ENCODE peak calls at places on chromosome 7, in four cellular contexts. One of them, this sample, is unnamed.

GRCh38 chr7:63925262-63925625 is 73.4 kb upstream of the ZNF722 start:
- DNase-seq in SK-N-SH: peak; percentile 51
- DNase-seq in mesenchymal stem cell: no peak
- DNase-seq in neural progenitor cell: no peak
- DNase-seq in this sample: no peak

GRCh38 chr7:42161723-42162122 is 75.3 kb downstream of the GLI3 start:
- DNase-seq in SK-N-SH: no peak
- DNase-seq in mesenchymal stem cell: peak; percentile 44
- DNase-seq in neural progenitor cell: no peak
- DNase-seq in this sample: peak; percentile 46

GRCh38 chr7:51123322-51124021 is 193.1 kb downstream of the COBL start:
- DNase-seq in SK-N-SH: no peak
- DNase-seq in neural progenitor cell: no peak
- DNase-seq in mesenchymal stem cell: peak; percentile 38
- DNase-seq in this sample: peak; percentile 87

GRCh38 chr7:32785365-32785764 is 106.2 kb downstream of the KBTBD2 start:
- DNase-seq in SK-N-SH: no peak
- DNase-seq in neural progenitor cell: peak; percentile 34
- DNase-seq in mesenchymal stem cell: no peak
- DNase-seq in this sample: no peak

GRCh38 chr7:124692420-124692819 is 73.2 kb downstream of the GPR37 start:
- DNase-seq in mesenchymal stem cell: no peak
- DNase-seq in neural progenitor cell: no peak
- DNase-seq in SK-N-SH: no peak
- DNase-seq in this sample: no peak

GRCh38 chr7:33917661-33918060 is 12.3 kb downstream of the BMPER start:
- DNase-seq in mesenchymal stem cell: no peak
- DNase-seq in SK-N-SH: no peak
- DNase-seq in neural progenitor cell: no peak
- DNase-seq in this sample: no peak

GRCh38 chr7:1844336-1844955 is 174.4 kb downstream of the ELFN1 start:
- DNase-seq in neural progenitor cell: no peak
- DNase-seq in mesenchymal stem cell: no peak
- DNase-seq in SK-N-SH: peak; percentile 63
- DNase-seq in this sample: no peak

GRCh38 chr7:118079369-118079768 is 104.6 kb upstream of the LSM8 start:
- DNase-seq in mesenchymal stem cell: peak; percentile 28
- DNase-seq in neural progenitor cell: no peak
- DNase-seq in SK-N-SH: no peak
- DNase-seq in this sample: no peak

GRCh38 chr7:111727905-111728634 is 165.8 kb upstream of the IMMP2L start:
- DNase-seq in SK-N-SH: no peak
- DNase-seq in mesenchymal stem cell: no peak
- DNase-seq in neural progenitor cell: no peak
- DNase-seq in this sample: no peak

GRCh38 chr7:108653526-108653925 is 83.9 kb downstream of the DNAJB9 start:
- DNase-seq in neural progenitor cell: no peak
- DNase-seq in mesenchymal stem cell: no peak
- DNase-seq in SK-N-SH: no peak
- DNase-seq in this sample: no peak

GRCh38 chr7:77729574-77730348 is 33.5 kb downstream of the RSBN1L start:
- DNase-seq in mesenchymal stem cell: peak; percentile 27
- DNase-seq in SK-N-SH: no peak
- DNase-seq in neural progenitor cell: no peak
- DNase-seq in this sample: peak; percentile 34

GRCh38 chr7:152899482-152900166 is 140.1 kb downstream of the ACTR3B start:
- DNase-seq in SK-N-SH: no peak
- DNase-seq in neural progenitor cell: no peak
- DNase-seq in mesenchymal stem cell: no peak
- DNase-seq in this sample: no peak

GRCh38 chr7:155477469-155477868 is 19.5 kb downstream of the EN2 start:
- DNase-seq in SK-N-SH: no peak
- DNase-seq in mesenchymal stem cell: no peak
- DNase-seq in neural progenitor cell: no peak
- DNase-seq in this sample: no peak

GRCh38 chr7:38775503-38775902 is 133.5 kb downstream of the VPS41 start:
- DNase-seq in neural progenitor cell: peak; percentile 45
- DNase-seq in mesenchymal stem cell: no peak
- DNase-seq in SK-N-SH: no peak
- DNase-seq in this sample: no peak

GRCh38 chr7:122515404-122515803 is 183.5 kb downstream of the RNF133 start:
- DNase-seq in SK-N-SH: no peak
- DNase-seq in mesenchymal stem cell: peak; percentile 4
- DNase-seq in neural progenitor cell: no peak
- DNase-seq in this sample: no peak

GRCh38 chr7:154729056-154729455 is 273.9 kb downstream of the PAXIP1 start:
- DNase-seq in neural progenitor cell: no peak
- DNase-seq in SK-N-SH: no peak
- DNase-seq in mesenchymal stem cell: no peak
- DNase-seq in this sample: no peak

GRCh38 chr7:127678947-127679346 is 27.0 kb downstream of the SND1 start:
- DNase-seq in SK-N-SH: no peak
- DNase-seq in neural progenitor cell: no peak
- DNase-seq in mesenchymal stem cell: peak; percentile 65
- DNase-seq in this sample: peak; percentile 59

GRCh38 chr7:23230586-23231195 is 15.9 kb upstream of the GPNMB start:
- DNase-seq in mesenchymal stem cell: no peak
- DNase-seq in neural progenitor cell: no peak
- DNase-seq in SK-N-SH: no peak
- DNase-seq in this sample: no peak

GRCh38 chr7:41219276-41219675 is 483.6 kb downstream of the INHBA start:
- DNase-seq in neural progenitor cell: peak; percentile 10
- DNase-seq in SK-N-SH: no peak
- DNase-seq in mesenchymal stem cell: peak; percentile 42
- DNase-seq in this sample: no peak

GRCh38 chr7:2572101-2572842 is 13.5 kb downstream of the IQCE start:
- DNase-seq in SK-N-SH: no peak
- DNase-seq in mesenchymal stem cell: peak; percentile 79
- DNase-seq in neural progenitor cell: no peak
- DNase-seq in this sample: peak; percentile 46

GRCh38 chr7:6256709-6257535 is 15.5 kb downstream of the CYTH3 start:
- DNase-seq in SK-N-SH: no peak
- DNase-seq in neural progenitor cell: no peak
- DNase-seq in mesenchymal stem cell: peak; percentile 68
- DNase-seq in this sample: peak; percentile 78

GRCh38 chr7:82926477-82926876 is 236.2 kb downstream of the PCLO start:
- DNase-seq in neural progenitor cell: peak; percentile 45
- DNase-seq in SK-N-SH: no peak
- DNase-seq in mesenchymal stem cell: no peak
- DNase-seq in this sample: no peak

GRCh38 chr7:523436-524336 is 4.0 kb upstream of the PDGFA start:
- DNase-seq in mesenchymal stem cell: no peak
- DNase-seq in SK-N-SH: no peak
- DNase-seq in neural progenitor cell: peak; percentile 20
- DNase-seq in this sample: no peak

GRCh38 chr7:524800-525199 is 5.2 kb upstream of the PDGFA start:
- DNase-seq in neural progenitor cell: no peak
- DNase-seq in mesenchymal stem cell: no peak
- DNase-seq in SK-N-SH: no peak
- DNase-seq in this sample: no peak

GRCh38 chr7:522071-522937 is 2.7 kb upstream of the PDGFA start:
- DNase-seq in SK-N-SH: no peak
- DNase-seq in neural progenitor cell: peak; percentile 68
- DNase-seq in mesenchymal stem cell: peak; percentile 73
- DNase-seq in this sample: peak; percentile 67

GRCh38 chr7:521221-522070 is 1.8 kb upstream of the PDGFA start:
- DNase-seq in SK-N-SH: peak; percentile 71
- DNase-seq in neural progenitor cell: peak; percentile 65
- DNase-seq in mesenchymal stem cell: peak; percentile 81
- DNase-seq in this sample: peak; percentile 65

GRCh38 chr7:522938-523289 is 3.3 kb upstream of the PDGFA start:
- DNase-seq in SK-N-SH: no peak
- DNase-seq in neural progenitor cell: no peak
- DNase-seq in mesenchymal stem cell: no peak
- DNase-seq in this sample: no peak
- H3K4me3 ChIP-seq in SK-N-SH: no peak overlapping the region
- H3K4me3 ChIP-seq in neural progenitor cell: peak overlapping the region; percentile 53
- H3K4me3 ChIP-seq in mesenchymal stem cell: no peak overlapping the region
- H3K4me3 ChIP-seq in this sample: no peak overlapping the region

GRCh38 chr7:17680026-17680425 is 260.3 kb downstream of the SNX13 start:
- DNase-seq in SK-N-SH: no peak
- DNase-seq in neural progenitor cell: peak; percentile 73
- DNase-seq in mesenchymal stem cell: peak; percentile 91
- DNase-seq in this sample: peak; percentile 94
- H3K9ac ChIP-seq in SK-N-SH: peak overlapping the region; percentile 1
- H3K9ac ChIP-seq in neural progenitor cell: no peak overlapping the region
- H3K9ac ChIP-seq in mesenchymal stem cell: peak overlapping the region; percentile 87
- H3K9ac ChIP-seq in this sample: peak overlapping the region; percentile 81

GRCh38 chr7:120993011-120993574 is 4.6 kb downstream of the CPED1 start:
- DNase-seq in neural progenitor cell: no peak
- DNase-seq in mesenchymal stem cell: no peak
- DNase-seq in SK-N-SH: no peak
- DNase-seq in this sample: peak; percentile 53
- H3K4me3 ChIP-seq in neural progenitor cell: no peak overlapping the region
- H3K4me3 ChIP-seq in mesenchymal stem cell: peak overlapping the region; percentile 85
- H3K4me3 ChIP-seq in SK-N-SH: no peak overlapping the region
- H3K4me3 ChIP-seq in this sample: peak overlapping the region; percentile 84

DNA sequence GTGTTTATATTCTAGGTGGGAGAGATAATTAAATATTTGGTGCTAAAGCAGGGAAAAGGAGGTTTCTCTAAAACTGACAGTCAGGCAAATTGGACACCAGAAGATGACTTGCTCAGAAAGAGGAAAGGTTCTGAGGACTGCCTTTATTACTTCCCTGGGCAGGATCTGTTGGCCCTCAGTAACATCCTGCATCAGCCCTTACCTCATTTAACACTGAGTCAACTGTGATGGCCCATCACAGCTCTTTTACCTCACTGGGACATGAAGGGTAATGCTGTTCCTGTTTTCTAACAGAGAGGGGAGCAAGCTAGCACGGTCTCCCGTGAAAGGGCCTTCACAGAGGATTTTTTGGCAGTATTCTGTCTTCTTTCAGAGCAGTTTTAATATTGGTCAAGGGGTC is 12.0 kb downstream of the PPP1R17 start:
- DNase-seq in SK-N-SH: no peak
- DNase-seq in mesenchymal stem cell: no peak
- DNase-seq in neural progenitor cell: no peak
- DNase-seq in this sample: no peak
- H3K9ac ChIP-seq in SK-N-SH: no peak overlapping the region
- H3K9ac ChIP-seq in mesenchymal stem cell: no peak overlapping the region
- H3K9ac ChIP-seq in neural progenitor cell: no peak overlapping the region
- H3K9ac ChIP-seq in this sample: no peak overlapping the region

GRCh38 chr7:21013765-21014502 is 227.2 kb upstream of the SP8 start:
- DNase-seq in mesenchymal stem cell: no peak
- DNase-seq in neural progenitor cell: no peak
- DNase-seq in SK-N-SH: no peak
- DNase-seq in this sample: no peak
- H3K4me3 ChIP-seq in mesenchymal stem cell: no peak overlapping the region
- H3K4me3 ChIP-seq in neural progenitor cell: no peak overlapping the region
- H3K4me3 ChIP-seq in SK-N-SH: no peak overlapping the region
- H3K4me3 ChIP-seq in this sample: no peak overlapping the region

GRCh38 chr7:105791926-105792325 is 84.5 kb downstream of the ATXN7L1 start:
- DNase-seq in neural progenitor cell: no peak
- DNase-seq in SK-N-SH: no peak
- DNase-seq in mesenchymal stem cell: no peak
- DNase-seq in this sample: no peak

GRCh38 chr7:105792488-105793370 is 83.7 kb downstream of the ATXN7L1 start:
- DNase-seq in SK-N-SH: no peak
- DNase-seq in neural progenitor cell: no peak
- DNase-seq in mesenchymal stem cell: no peak
- DNase-seq in this sample: no peak

GRCh38 chr7:105796365-105796764 is 80.0 kb downstream of the ATXN7L1 start:
- DNase-seq in mesenchymal stem cell: peak; percentile 79
- DNase-seq in neural progenitor cell: no peak
- DNase-seq in SK-N-SH: no peak
- DNase-seq in this sample: no peak

GRCh38 chr7:105797652-105798051 is 78.7 kb downstream of the ATXN7L1 start:
- DNase-seq in neural progenitor cell: no peak
- DNase-seq in mesenchymal stem cell: peak; percentile 45
- DNase-seq in SK-N-SH: peak; percentile 55
- DNase-seq in this sample: no peak

DNA sequence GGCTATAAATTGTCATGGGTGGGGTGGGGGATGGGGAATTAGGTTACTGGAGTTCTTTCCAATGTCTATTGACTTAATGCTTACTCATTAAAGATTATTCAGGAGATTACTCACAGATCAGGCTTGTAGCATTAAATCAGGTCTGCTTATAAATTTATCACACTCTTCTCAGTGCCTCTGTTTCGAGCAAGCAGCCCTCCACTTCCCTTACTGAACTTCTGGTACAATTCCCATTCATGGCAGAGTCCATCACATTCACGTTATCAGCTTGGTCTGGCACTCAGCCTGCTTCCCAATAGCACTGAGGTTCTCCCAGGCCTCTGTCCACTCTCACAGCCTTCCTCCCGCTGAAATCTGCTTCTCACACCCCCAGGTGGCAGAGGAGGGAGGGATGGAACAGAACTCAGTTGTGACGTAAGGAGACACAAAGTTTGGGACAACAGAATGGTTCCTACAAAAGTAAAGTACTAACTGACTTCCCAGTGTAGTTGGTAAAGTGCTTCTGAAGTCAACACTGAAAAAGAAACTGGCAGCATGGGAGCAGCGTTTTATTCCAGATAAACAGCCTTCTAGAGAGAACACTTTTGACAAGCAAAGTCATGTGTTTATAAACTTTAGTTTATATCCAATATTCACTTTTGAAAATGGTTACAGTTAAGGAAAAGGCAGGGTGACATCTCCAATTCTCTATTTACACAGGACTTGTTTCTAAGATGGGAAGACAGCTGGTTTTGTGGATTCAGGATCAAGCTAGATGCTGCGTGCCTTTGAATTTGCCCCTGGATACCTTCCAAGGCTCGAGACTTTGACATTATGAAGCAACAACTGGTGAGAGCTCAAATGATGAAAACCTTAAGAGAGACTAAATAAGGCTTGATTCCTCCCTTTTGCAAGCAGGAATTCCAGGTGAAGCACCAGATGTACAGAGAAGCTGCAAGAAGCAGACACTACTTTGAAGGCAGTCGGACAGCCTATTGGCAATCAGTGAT is 81.4 kb downstream of the ATXN7L1 start:
- DNase-seq in SK-N-SH: no peak
- DNase-seq in neural progenitor cell: no peak
- DNase-seq in mesenchymal stem cell: peak; percentile 62
- DNase-seq in this sample: peak; percentile 65
- H3K9ac ChIP-seq in SK-N-SH: no peak overlapping the region
- H3K9ac ChIP-seq in neural progenitor cell: no peak overlapping the region
- H3K9ac ChIP-seq in mesenchymal stem cell: peak overlapping the region; percentile 74
- H3K9ac ChIP-seq in this sample: peak overlapping the region; percentile 5

GRCh38 chr7:70347463-70347855 is 749.2 kb downstream of the AUTS2 start:
- DNase-seq in SK-N-SH: no peak
- DNase-seq in mesenchymal stem cell: no peak
- DNase-seq in neural progenitor cell: no peak
- DNase-seq in this sample: no peak

GRCh38 chr7:70346844-70347462 is 748.7 kb downstream of the AUTS2 start:
- DNase-seq in neural progenitor cell: no peak
- DNase-seq in SK-N-SH: no peak
- DNase-seq in mesenchymal stem cell: no peak
- DNase-seq in this sample: no peak

GRCh38 chr7:70347880-70348279 is 749.6 kb downstream of the AUTS2 start:
- DNase-seq in SK-N-SH: no peak
- DNase-seq in neural progenitor cell: no peak
- DNase-seq in mesenchymal stem cell: no peak
- DNase-seq in this sample: no peak

GRCh38 chr7:70340236-70340635 is 742.0 kb downstream of the AUTS2 start:
- DNase-seq in neural progenitor cell: no peak
- DNase-seq in mesenchymal stem cell: no peak
- DNase-seq in SK-N-SH: no peak
- DNase-seq in this sample: no peak

GRCh38 chr7:70343519-70343918 is 745.2 kb downstream of the AUTS2 start:
- DNase-seq in SK-N-SH: no peak
- DNase-seq in mesenchymal stem cell: no peak
- DNase-seq in neural progenitor cell: peak; percentile 65
- DNase-seq in this sample: no peak
- H3K4me3 ChIP-seq in SK-N-SH: no peak overlapping the region
- H3K4me3 ChIP-seq in mesenchymal stem cell: no peak overlapping the region
- H3K4me3 ChIP-seq in neural progenitor cell: peak overlapping the region; percentile 13
- H3K4me3 ChIP-seq in this sample: no peak overlapping the region

This sample was measured in adipocyte.